ENCODE peak calls at places on chromosomes 1 and 21, in five cellular contexts. W is brain microvascular endothelial cell; C is CD8-positive, alpha-beta memory T cell; V is endothelial cell of umbilical vein; G is neuronal stem cell. P is an unnamed sample. For H3K36me3, the result is how much of the 10 kb centered on the place peaks cover.

GRCh38 chr1:38891753-38892152 is 10.4 kb upstream of the GJA9 start:
- DNase-seq in C (no peak), V (no peak), W (no peak), G (no peak), P (peak)

GRCh38 chr1:33346921-33347649 is 26.2 kb upstream of the A3GALT2 start:
- DNase-seq in G (no peak), V (peak), C (no peak), W (peak), P (peak)

GRCh38 chr1:19179597-19180271 is 30.3 kb downstream of the UBR4 start:
- DNase-seq in G (no peak), C (no peak), V (peak), W (peak), P (peak)

GRCh38 chr1:201295346-201295745 is 12.0 kb downstream of the PKP1 start:
- DNase-seq in W (no peak), C (no peak), G (no peak), V (no peak), P (no peak)

GRCh38 chr1:213647864-213648650 is 339.7 kb upstream of the PROX1 start:
- DNase-seq in G (no peak), V (no peak), C (no peak), W (no peak), P (no peak)

GRCh38 chr1:1847501-1848289 is 43.2 kb downstream of the GNB1 start:
- DNase-seq in V (no peak), C (no peak), W (no peak), G (no peak), P (no peak)

GRCh38 chr1:39214021-39214713 is 9.7 kb downstream of the MACF1 start:
- DNase-seq in C (no peak), W (no peak), G (peak), V (peak), P (peak)

GRCh38 chr1:206725053-206725963 is 40.6 kb downstream of the MAPKAPK2 start:
- DNase-seq in C (peak), V (peak), W (no peak), G (peak), P (peak)

GRCh38 chr1:186059311-186059710 is 315.7 kb downstream of the TPR start:
- DNase-seq in W (no peak), G (no peak), C (no peak), V (no peak), P (no peak)

GRCh38 chr1:3312894-3313578 is 141.4 kb upstream of the ARHGEF16 start:
- DNase-seq in W (peak), V (peak), G (peak), C (no peak), P (peak)

GRCh38 chr1:26839339-26839722 is 12.8 kb downstream of the ZDHHC18 start:
- DNase-seq in W (no peak), V (no peak), G (no peak), C (no peak), P (no peak)
- H3K36me3 ChIP-seq in W (under half), V (under half), G (under half), C (under half), P (under half)

GRCh38 chr21:42851812-42852665 is 27.3 kb downstream of the WDR4 start:
- DNase-seq in V (no peak), C (no peak), W (no peak), G (no peak), P (no peak)

GRCh38 chr21:42848932-42849758 is 30.2 kb downstream of the WDR4 start:
- DNase-seq in V (no peak), G (no peak), C (no peak), W (no peak), P (no peak)

GRCh38 chr21:42850463-42850862 is 28.9 kb downstream of the WDR4 start:
- DNase-seq in V (no peak), W (no peak), C (no peak), G (no peak), P (no peak)

GRCh38 chr21:42849759-42850412 is 29.5 kb downstream of the WDR4 start:
- DNase-seq in W (no peak), C (no peak), G (no peak), V (no peak), P (no peak)

GRCh38 chr21:42850866-42851391 is 28.4 kb downstream of the WDR4 start:
- DNase-seq in C (no peak), V (no peak), G (no peak), W (peak), P (no peak)
- H3K36me3 ChIP-seq in C (under half), V (under half), G (half or more), W (half or more), P (under half)

DNA sequence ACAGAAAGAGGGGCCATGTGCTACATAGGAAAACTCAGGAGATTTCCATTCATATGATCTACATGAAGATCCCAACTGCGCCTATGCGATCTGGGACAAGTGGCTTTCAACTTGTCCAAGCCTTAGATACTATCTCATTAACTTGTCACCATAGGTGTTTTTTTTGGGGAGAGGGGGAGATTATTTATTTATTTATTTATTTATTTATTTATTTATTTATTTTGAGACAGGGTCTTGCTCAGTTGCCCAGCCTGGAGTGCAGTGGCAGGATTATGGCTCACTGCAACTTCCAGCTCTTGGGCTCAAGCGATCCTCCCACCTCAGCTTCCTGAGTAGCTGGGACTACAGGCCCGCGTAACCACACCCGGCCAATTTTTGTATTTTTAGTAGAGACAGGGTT is 11.3 kb downstream of the FABP3 start:
- DNase-seq in G (no peak), W (no peak), C (no peak), V (no peak), P (no peak)
- H3K36me3 ChIP-seq in G (under half), W (under half), C (under half), V (under half), P (under half)

GRCh38 chr1:110021285-110021684 is 13.1 kb upstream of the STRIP1 start:
- DNase-seq in G (no peak), C (no peak), W (peak), V (no peak), P (no peak)
- H3K36me3 ChIP-seq in G (under half), C (under half), W (half or more), V (under half), P (under half)

DNA sequence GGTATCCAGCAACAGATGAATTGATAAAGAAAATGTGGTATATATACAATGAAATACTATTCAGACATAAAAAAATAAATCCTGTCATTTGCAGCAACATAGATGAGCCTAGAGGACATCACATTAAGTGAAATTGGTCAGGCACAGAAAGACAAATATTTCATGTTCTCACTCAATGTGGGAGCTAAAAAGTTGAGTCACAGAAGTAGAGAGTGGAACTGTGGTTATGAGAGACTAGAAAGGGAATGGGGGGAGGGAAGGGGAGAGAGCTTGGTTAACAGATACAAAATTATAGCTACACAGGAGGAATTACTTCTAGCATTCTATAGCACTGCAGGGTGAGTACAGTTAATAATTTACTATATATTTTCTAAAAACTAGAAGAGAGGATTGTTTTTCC is 37.1 kb upstream of the SERPINC1 start:
- DNase-seq in V (no peak), W (peak), C (no peak), G (no peak), P (no peak)
- H3K36me3 ChIP-seq in V (under half), W (under half), C (under half), G (under half), P (under half)

DNA sequence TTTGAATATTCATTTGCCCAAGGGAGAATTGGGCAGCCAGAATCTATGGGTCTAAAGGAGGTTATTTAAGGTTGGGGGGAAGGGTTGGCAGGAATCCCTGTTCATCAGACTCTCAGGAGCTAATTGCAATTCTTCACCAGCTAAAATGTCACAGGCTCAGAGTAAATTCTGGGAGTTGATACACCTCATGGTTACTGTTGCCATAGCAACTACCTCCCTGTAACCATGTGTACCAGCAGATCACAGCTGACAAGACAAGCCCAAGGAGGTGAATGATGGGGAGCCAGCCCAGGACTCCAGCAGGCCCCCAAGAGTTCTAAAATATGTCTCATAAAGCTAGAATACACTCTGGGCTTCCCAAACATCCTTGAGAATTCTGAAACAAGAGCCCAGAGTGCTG is 75.5 kb downstream of the CAMK2N1 start:
- DNase-seq in V (no peak), G (no peak), W (no peak), C (no peak), P (no peak)
- H3K36me3 ChIP-seq in V (under half), G (under half), W (under half), C (under half), P (under half)

GRCh38 chr1:8482844-8483436 is 165.0 kb downstream of the SLC45A1 start:
- DNase-seq in V (no peak), W (no peak), C (no peak), G (no peak), P (no peak)

GRCh38 chr1:8481650-8482380 is 163.9 kb downstream of the SLC45A1 start:
- DNase-seq in W (no peak), G (no peak), C (no peak), V (no peak), P (no peak)

GRCh38 chr1:8486047-8486446 is 168.1 kb downstream of the SLC45A1 start:
- DNase-seq in G (no peak), C (no peak), V (no peak), W (no peak), P (no peak)

GRCh38 chr1:8487249-8487648 is 169.3 kb downstream of the SLC45A1 start:
- DNase-seq in G (no peak), C (no peak), W (no peak), V (no peak), P (no peak)
- H3K36me3 ChIP-seq in G (under half), C (under half), W (under half), V (under half), P (under half)

DNA sequence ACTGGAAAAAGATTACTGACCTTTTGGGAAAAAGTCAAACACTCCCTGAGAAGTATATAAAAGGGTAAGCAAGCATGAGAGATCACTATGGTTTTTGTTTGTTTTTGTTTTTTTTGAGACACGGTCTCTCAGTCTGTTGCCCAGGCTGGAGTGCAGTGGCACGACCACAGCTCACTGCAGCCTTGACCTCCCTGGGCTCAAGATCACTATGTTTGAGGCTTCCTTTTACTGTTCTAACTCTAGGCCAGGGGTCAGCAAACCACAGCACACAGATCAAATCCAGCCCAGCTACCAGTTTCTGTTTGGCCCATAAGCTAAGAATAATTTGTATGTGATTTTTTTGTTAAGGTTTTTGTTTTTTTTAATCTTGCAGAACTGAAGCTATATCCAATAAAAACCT is 25.7 kb downstream of the PSMB4 start:
- DNase-seq in W (no peak), V (no peak), G (no peak), C (no peak), P (no peak)
- H3K36me3 ChIP-seq in W (half or more), V (under half), G (under half), C (half or more), P (half or more)

DNA sequence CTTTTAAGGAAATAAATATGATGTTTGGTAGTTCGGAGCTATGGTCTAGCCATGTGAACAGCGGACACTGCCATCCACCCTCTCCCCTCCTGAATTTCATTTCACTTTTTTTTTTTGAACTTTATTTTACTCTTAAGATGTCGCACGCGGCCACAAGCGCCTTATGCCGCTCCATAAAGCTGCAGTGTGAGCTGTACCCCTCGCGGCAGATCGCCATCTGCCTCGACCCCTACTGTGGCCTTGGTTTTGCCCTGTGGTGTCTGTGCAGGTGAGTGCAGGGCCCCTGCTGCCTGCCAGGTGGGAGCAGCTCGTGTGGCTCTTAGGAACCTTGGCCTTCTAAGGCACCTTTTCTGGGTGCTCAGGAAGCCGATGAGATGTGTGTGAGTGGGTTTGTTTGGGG is 48.1 kb downstream of the S100B start:
- DNase-seq in W (no peak), V (no peak), C (no peak), G (no peak), P (no peak)
- H3K36me3 ChIP-seq in W (half or more), V (under half), C (under half), G (under half), P (under half)

GRCh38 chr1:228283043-228283371 is 75.2 kb downstream of the OBSCN start:
- DNase-seq in W (no peak), V (no peak), C (no peak), G (no peak), P (no peak)
- H3K36me3 ChIP-seq in W (under half), V (under half), C (under half), G (under half), P (under half)

P was measured in HepG2.